ENCODE peak calls at places on chromosome 5, in five cellular contexts. V is EL, P is GM13977, Z is T-cell, L is lower lobe of right lung. Y is an unnamed sample.

GRCh38 chr5:51382508-51382758 is 815 bp upstream of the ISL1 start:
- DNase-seq in V (no peak), P (no peak), Z (no peak), L (no peak), Y (no peak)

GRCh38 chr5:73796164-73797141 is 170.5 kb downstream of the ARHGEF28 start:
- DNase-seq in V (peak), P (no peak), Z (peak), L (peak), Y (no peak)

GRCh38 chr5:15037247-15037908 is 165.8 kb upstream of the ANKH start:
- DNase-seq in V (no peak), P (no peak), Z (no peak), L (no peak), Y (no peak)

GRCh38 chr5:32597046-32597629 is 11.8 kb downstream of the SUB1 start:
- DNase-seq in V (no peak), P (no peak), Z (no peak), L (no peak), Y (no peak)

GRCh38 chr5:79621056-79621455 is 8.8 kb downstream of the TENT2 start:
- DNase-seq in V (peak), P (no peak), Z (no peak), L (no peak), Y (no peak)

GRCh38 chr5:131524431-131524830 is 110.6 kb downstream of the RAPGEF6 start:
- DNase-seq in V (no peak), P (no peak), Z (no peak), L (no peak), Y (no peak)

GRCh38 chr5:145760660-145761059 is 74.5 kb downstream of the PRELID2 start:
- DNase-seq in V (no peak), P (no peak), Z (no peak), L (no peak), Y (no peak)

GRCh38 chr5:157516016-157516415 is 56.0 kb downstream of the NIPAL4 start:
- DNase-seq in V (peak), P (no peak), Z (no peak), L (no peak), Y (no peak)

GRCh38 chr5:96893342-96893741 is 17.0 kb downstream of the ERAP2 start:
- DNase-seq in V (peak), P (no peak), Z (no peak), L (no peak), Y (no peak)

GRCh38 chr5:181207214-181207959 is 2.4 kb upstream of the TRIM7 start:
- DNase-seq in V (peak), P (peak), Z (peak), L (peak), Y (no peak)

GRCh38 chr5:34494111-34494755 is 161.9 kb upstream of the RAI14 start:
- DNase-seq in V (peak), P (no peak), Z (no peak), L (no peak), Y (no peak)

GRCh38 chr5:176870110-176870591 is 29.0 kb downstream of the HK3 start:
- DNase-seq in V (peak), P (no peak), Z (no peak), L (no peak), Y (no peak)